ENCODE peak calls at places on chromosome 17, in four cellular contexts. A is heart right ventricle, Y is endodermal cell, V is A673. E is an unnamed sample.

GRCh38 chr17:39812466-39812865 is 51.6 kb downstream of the IKZF3 start:
- DNase-seq in A (no peak), Y (no peak), V (peak; percentile 79), E (no peak)

GRCh38 chr17:4605826-4606225 is 21.5 kb downstream of the SMTNL2 start:
- DNase-seq in A (peak; percentile 71), Y (no peak), V (no peak), E (no peak)

GRCh38 chr17:44065668-44066203 is 735 bp downstream of the LSM12 start:
- DNase-seq in A (no peak), Y (no peak), V (no peak), E (no peak)

GRCh38 chr17:77451894-77452852 is 311.4 kb downstream of the SEC14L1 start:
- DNase-seq in A (peak; percentile 75), Y (peak; percentile 92), V (peak; percentile 76), E (peak; percentile 86)

GRCh38 chr17:65104973-65105372 is 32.2 kb upstream of the RGS9 start:
- DNase-seq in A (no peak), Y (no peak), V (no peak), E (no peak)

GRCh38 chr17:38578641-38579480 is 26.9 kb downstream of the SRCIN1 start:
- DNase-seq in A (no peak), Y (no peak), V (no peak), E (no peak)

GRCh38 chr17:13735444-13735843 is 133.7 kb upstream of the HS3ST3A1 start:
- DNase-seq in A (no peak), Y (peak; percentile 77), V (no peak), E (peak; percentile 61)

GRCh38 chr17:13728751-13729150 is 127.0 kb upstream of the HS3ST3A1 start:
- DNase-seq in A (no peak), Y (no peak), V (no peak), E (no peak)

GRCh38 chr17:14323522-14323981 is 22.7 kb downstream of the HS3ST3B1 start:
- DNase-seq in A (no peak), Y (peak; percentile 69), V (no peak), E (no peak)

GRCh38 chr17:42289863-42290165 is 1.5 kb downstream of the STAT5A start:
- DNase-seq in A (no peak), Y (no peak), V (no peak), E (no peak)

GRCh38 chr17:42287305-42288077 is 807 bp upstream of the STAT5A start:
- DNase-seq in A (peak; percentile 55), Y (peak; percentile 55), V (no peak), E (peak; percentile 26)

GRCh38 chr17:42290577-42290976 is 2.3 kb downstream of the STAT5A start:
- DNase-seq in A (no peak), Y (no peak), V (no peak), E (no peak)

GRCh38 chr17:42288078-42288984 is at the start of gene STAT5A:
- DNase-seq in A (peak; percentile 91), Y (peak; percentile 93), V (peak; percentile 17), E (peak; percentile 86)

DNA sequence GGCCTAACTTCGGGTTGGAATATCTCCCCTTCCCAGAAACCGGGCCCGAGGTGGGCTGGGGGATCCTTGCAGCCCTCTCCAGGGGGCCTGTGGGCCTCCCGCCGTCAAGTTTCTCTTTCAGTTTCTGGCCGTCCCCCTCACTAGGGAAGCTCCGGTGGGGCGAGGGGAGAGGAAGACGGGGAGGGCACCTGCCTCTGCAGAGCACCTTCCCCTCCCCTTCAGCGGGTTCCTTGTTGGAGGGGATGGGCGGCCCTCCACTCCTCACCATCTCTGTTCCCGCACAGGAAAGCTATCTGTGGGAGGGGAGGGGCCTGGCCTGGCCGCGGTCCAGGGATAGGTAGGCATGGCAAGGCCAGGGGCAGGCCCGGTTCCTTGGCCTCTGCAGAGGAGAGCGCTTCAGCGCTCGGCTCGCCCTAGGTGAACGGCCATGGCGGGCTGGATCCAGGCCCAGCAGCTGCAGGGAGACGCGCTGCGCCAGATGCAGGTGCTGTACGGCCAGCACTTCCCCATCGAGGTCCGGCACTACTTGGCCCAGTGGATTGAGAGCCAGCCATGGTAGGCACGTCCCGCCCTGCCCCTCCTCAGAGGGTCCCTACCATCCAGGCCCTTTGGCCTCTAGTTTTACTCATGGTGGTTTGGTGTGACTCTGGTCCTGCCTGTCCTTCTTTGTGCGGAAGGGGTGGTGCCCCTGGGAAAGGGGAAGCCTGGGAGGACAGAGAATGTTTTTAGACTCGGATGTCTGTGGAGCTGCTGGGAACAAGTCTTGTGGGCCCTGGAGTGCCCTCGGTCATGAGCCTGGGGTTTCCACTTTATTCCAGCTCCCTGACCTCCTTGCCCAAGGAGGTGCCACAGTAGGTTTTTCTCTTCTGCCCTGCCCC is 926 bp downstream of the STAT5A start:
- DNase-seq in A (peak; percentile 43), Y (peak; percentile 78), V (no peak), E (peak; percentile 62)
- H3K4me1 ChIP-seq in A (peaks cover 62% of the 10 kb centered on the region), Y (no peaks in the 10 kb centered on the region), V (no peaks in the 10 kb centered on the region), E (peaks cover 11% of the 10 kb centered on the region)

GRCh38 chr17:50898369-50899004 is 32.3 kb upstream of the TOB1 start:
- DNase-seq in A (no peak), Y (no peak), V (no peak), E (no peak)
- H3K4me1 ChIP-seq in A (peaks cover 1% of the 10 kb centered on the region), Y (peaks cover 16% of the 10 kb centered on the region), V (no peaks in the 10 kb centered on the region), E (peaks cover 13% of the 10 kb centered on the region)

GRCh38 chr17:48438662-48439061 is 8.6 kb upstream of the SKAP1 start:
- DNase-seq in A (no peak), Y (no peak), V (peak; percentile 58), E (no peak)
- H3K4me1 ChIP-seq in A (peaks cover 50% of the 10 kb centered on the region), Y (peaks cover 10% of the 10 kb centered on the region), V (peaks cover 48% of the 10 kb centered on the region), E (no peaks in the 10 kb centered on the region)

GRCh38 chr17:6232768-6233130 is 162.6 kb downstream of the WSCD1 start:
- DNase-seq in A (no peak), Y (no peak), V (no peak), E (no peak)
- H3K4me1 ChIP-seq in A (no peaks in the 10 kb centered on the region), Y (no peaks in the 10 kb centered on the region), V (no peaks in the 10 kb centered on the region), E (peaks cover 12% of the 10 kb centered on the region)

GRCh38 chr17:62902573-62903229 is 63.3 kb upstream of the TANC2 start:
- DNase-seq in A (no peak), Y (no peak), V (peak; percentile 14), E (no peak)
- H3K4me1 ChIP-seq in A (peaks cover 12% of the 10 kb centered on the region), Y (no peaks in the 10 kb centered on the region), V (no peaks in the 10 kb centered on the region), E (peaks cover 5% of the 10 kb centered on the region)

E was measured in GM23338.